ENCODE peak calls at places on chromosomes 2 and 18, in four cellular contexts. L is osteoblast, R is tibial artery, U is sigmoid colon. Y is an unnamed sample. For H3K4me1 and H3K36me3, the result is how much of the 10 kb centered on the place peaks cover.

GRCh38 chr18:31061945-31062344 is 19.4 kb upstream of the DSC3 start:
- DNase-seq in L (no peak), R (no peak), U (no peak), Y (no peak)

GRCh38 chr2:218129756-218130155 is 3.9 kb downstream of the CXCR2 start:
- DNase-seq in L (peak), R (no peak), U (no peak), Y (no peak)

GRCh38 chr2:39128919-39129391 is 8.1 kb upstream of the SOS1 start:
- DNase-seq in L (peak), R (no peak), U (no peak), Y (no peak)

GRCh38 chr18:23537274-23537673 is 34.0 kb downstream of the RMC1 start:
- DNase-seq in L (no peak), R (no peak), U (no peak), Y (no peak)

GRCh38 chr2:85342156-85342555 is 12.2 kb downstream of the RETSAT start:
- DNase-seq in L (no peak), R (no peak), U (no peak), Y (no peak)

GRCh38 chr2:85503611-85504433 is 35.1 kb upstream of the MAT2A start:
- DNase-seq in L (no peak), R (peak), U (no peak), Y (no peak)

GRCh38 chr18:62717059-62717849 is 1.9 kb downstream of the PHLPP1 start:
- DNase-seq in L (peak), R (no peak), U (no peak), Y (peak)

GRCh38 chr2:120425014-120425413 is 79.1 kb downstream of the INHBB start:
- DNase-seq in L (no peak), R (no peak), U (no peak), Y (no peak)

GRCh38 chr18:62324917-62325805 is at the start of gene TNFRSF11A:
- DNase-seq in L (no peak), R (no peak), U (no peak), Y (peak)

GRCh38 chr2:168920504-168921157 is 19.5 kb downstream of the G6PC2 start:
- DNase-seq in L (peak), R (no peak), U (no peak), Y (no peak)

GRCh38 chr18:52992041-52992440 is 652.0 kb downstream of the DCC start:
- DNase-seq in L (no peak), R (no peak), U (no peak), Y (no peak)

GRCh38 chr2:19568809-19569208 is 210.4 kb upstream of the OSR1 start:
- DNase-seq in L (no peak), R (no peak), U (no peak), Y (no peak)

GRCh38 chr2:73913414-73914054 is 13.1 kb upstream of the DGUOK start:
- DNase-seq in L (no peak), R (no peak), U (peak), Y (no peak)

GRCh38 chr2:172070936-172071335 is 14.4 kb upstream of the DLX1 start:
- DNase-seq in L (no peak), R (no peak), U (no peak), Y (no peak)

GRCh38 chr2:185947722-185948121 is 209.1 kb downstream of the FSIP2 start:
- DNase-seq in L (no peak), R (no peak), U (no peak), Y (no peak)

GRCh38 chr2:44936275-44936674 is 5.2 kb upstream of the SIX3 start:
- DNase-seq in L (no peak), R (no peak), U (no peak), Y (no peak)

GRCh38 chr2:44934024-44934423 is 7.5 kb upstream of the SIX3 start:
- DNase-seq in L (no peak), R (no peak), U (peak), Y (no peak)

GRCh38 chr2:44934521-44934961 is 7.0 kb upstream of the SIX3 start:
- DNase-seq in L (no peak), R (no peak), U (peak), Y (no peak)

GRCh38 chr2:44935854-44936185 is 5.7 kb upstream of the SIX3 start:
- DNase-seq in L (no peak), R (peak), U (no peak), Y (no peak)

GRCh38 chr2:44934962-44935853 is 6.3 kb upstream of the SIX3 start:
- DNase-seq in L (no peak), R (no peak), U (peak), Y (no peak)
- H3K4me1 ChIP-seq in L (under half), R (under half), U (under half), Y (under half)

GRCh38 chr2:143177081-143177786 is 48.0 kb downstream of the ARHGAP15 start:
- DNase-seq in L (no peak), R (no peak), U (no peak), Y (no peak)

GRCh38 chr2:143169105-143169504 is 39.9 kb downstream of the ARHGAP15 start:
- DNase-seq in L (no peak), R (no peak), U (no peak), Y (no peak)

GRCh38 chr2:143175435-143175834 is 46.2 kb downstream of the ARHGAP15 start:
- DNase-seq in L (no peak), R (no peak), U (no peak), Y (no peak)

GRCh38 chr2:143176606-143177005 is 47.4 kb downstream of the ARHGAP15 start:
- DNase-seq in L (no peak), R (no peak), U (no peak), Y (no peak)

DNA sequence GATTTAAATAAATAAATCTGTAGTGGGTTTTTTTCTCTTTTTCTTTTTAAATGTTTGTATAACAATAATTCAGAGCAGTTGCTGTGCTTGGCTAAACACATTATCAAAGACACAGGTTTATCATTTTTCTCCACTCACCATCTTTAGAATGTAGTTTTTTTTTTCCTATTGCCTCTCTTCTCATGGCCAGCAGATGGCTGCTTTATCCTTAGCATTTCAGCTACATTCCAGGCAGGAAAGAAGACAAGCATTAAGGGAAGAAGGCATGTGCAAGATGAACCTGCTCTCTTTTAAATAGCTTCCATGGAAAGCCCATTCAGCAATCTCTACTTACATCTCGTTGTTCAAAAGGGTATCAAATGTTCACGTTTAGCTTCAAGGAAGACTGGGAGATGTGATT is 42.6 kb downstream of the ARHGAP15 start:
- DNase-seq in L (no peak), R (no peak), U (no peak), Y (no peak)
- H3K27ac ChIP-seq in L (no peak), R (no peak), U (no peak), Y (no peak)

GRCh38 chr2:48512071-48512470 is 17.9 kb upstream of the STON1 start:
- DNase-seq in L (no peak), R (no peak), U (no peak), Y (no peak)
- H3K36me3 ChIP-seq in L (under half), R (under half), U (under half), Y (under half)

GRCh38 chr2:205358351-205358815 is 323.9 kb upstream of the NRP2 start:
- DNase-seq in L (no peak), R (no peak), U (no peak), Y (no peak)

GRCh38 chr2:205361272-205361671 is 321.0 kb upstream of the NRP2 start:
- DNase-seq in L (no peak), R (no peak), U (no peak), Y (no peak)

GRCh38 chr2:205352593-205352992 is 329.7 kb upstream of the NRP2 start:
- DNase-seq in L (peak), R (no peak), U (no peak), Y (no peak)

GRCh38 chr2:205361970-205362369 is 320.3 kb upstream of the NRP2 start:
- DNase-seq in L (no peak), R (no peak), U (no peak), Y (no peak)

GRCh38 chr2:205357732-205358131 is 324.6 kb upstream of the NRP2 start:
- DNase-seq in L (no peak), R (no peak), U (no peak), Y (no peak)
- H3K4me1 ChIP-seq in L (under half), R (under half), U (under half), Y (under half)

GRCh38 chr2:206056286-206056685 is 29.7 kb downstream of the INO80D start:
- DNase-seq in L (no peak), R (no peak), U (no peak), Y (no peak)
- H3K27ac ChIP-seq in L (no peak), R (no peak), U (no peak), Y (no peak)

DNA sequence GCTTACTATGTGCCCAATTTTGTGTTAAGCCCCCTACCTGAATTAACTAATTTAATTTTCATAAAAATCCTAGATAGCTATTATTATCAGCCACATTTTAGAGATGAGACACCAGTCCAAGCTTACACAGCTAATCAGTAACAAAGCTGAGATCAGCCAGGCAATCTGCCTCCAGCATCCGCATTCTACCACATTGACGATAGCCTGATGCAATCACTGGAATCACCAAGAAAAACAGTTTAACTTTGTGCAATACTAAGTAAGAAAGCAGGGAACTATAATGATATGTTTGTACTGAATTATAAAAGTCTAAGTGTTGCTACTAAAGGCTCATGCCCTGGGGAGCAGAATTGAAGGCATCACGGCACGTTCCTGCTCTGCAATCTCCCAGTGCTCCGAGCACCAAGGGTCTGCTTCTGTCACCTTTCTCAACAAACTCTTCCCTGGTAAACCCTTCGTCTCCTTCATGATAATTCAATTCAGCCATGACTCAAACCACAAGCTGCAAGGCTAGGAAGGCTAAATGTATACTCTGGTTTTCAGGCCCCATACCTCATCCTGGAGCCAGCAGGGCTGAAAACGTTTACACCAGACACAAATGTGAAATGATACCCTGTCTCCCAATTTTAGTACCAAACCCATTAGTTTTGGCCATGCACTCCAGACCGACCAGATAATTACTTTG is 19.4 kb downstream of the KANSL3 start:
- DNase-seq in L (peak), R (no peak), U (no peak), Y (no peak)
- H3K36me3 ChIP-seq in L (under half), R (under half), U (under half), Y (under half)

DNA sequence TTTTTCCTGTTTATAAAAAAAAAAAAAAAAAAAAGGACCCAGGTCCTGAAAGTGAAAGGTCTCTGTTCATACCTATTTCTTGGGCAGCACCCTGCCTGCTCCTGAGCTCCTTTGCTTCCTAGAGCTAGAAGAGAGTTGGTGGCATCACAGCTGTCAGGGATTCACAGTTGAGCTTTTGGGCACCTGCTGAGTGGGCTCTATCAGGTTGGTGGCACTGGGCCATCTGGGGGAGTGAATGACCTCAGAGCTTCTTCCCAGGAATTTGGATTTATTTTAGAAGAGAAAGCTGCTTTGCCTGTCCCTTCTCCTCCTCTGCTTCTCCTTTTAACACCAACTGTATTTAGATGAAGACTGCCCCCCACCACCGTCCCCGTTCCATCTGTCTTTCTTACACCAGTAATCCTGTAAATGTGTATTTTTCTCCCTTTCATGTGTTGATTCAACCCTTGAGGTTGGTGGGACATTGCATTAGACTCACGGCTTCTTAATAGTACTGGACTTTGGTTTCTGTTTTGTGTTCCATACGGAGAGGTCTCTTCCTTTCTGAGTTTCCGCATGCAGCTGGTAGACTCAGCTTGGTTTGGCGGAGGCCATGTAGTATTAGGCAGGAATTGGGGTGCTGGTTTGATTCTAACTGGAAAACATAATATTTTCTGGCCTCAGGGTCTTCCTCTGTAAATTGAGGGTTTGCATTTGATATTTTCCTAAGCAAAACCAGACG is 7.6 kb upstream of the MGAT5 start:
- DNase-seq in L (no peak), R (no peak), U (no peak), Y (no peak)
- H3K4me1 ChIP-seq in L (under half), R (under half), U (under half), Y (under half)

GRCh38 chr2:127485051-127485693 is 41.1 kb downstream of the IWS1 start:
- DNase-seq in L (peak), R (no peak), U (no peak), Y (no peak)
- H3K27ac ChIP-seq in L (no peak), R (no peak), U (no peak), Y (no peak)

GRCh38 chr2:205749078-205749477 is 66.8 kb downstream of the NRP2 start:
- DNase-seq in L (no peak), R (no peak), U (no peak), Y (no peak)

GRCh38 chr2:205752421-205752820 is 70.1 kb downstream of the NRP2 start:
- DNase-seq in L (no peak), R (no peak), U (no peak), Y (no peak)

GRCh38 chr2:205752924-205753323 is 70.6 kb downstream of the NRP2 start:
- DNase-seq in L (peak), R (no peak), U (no peak), Y (no peak)

GRCh38 chr2:205754285-205754923 is 72.1 kb downstream of the NRP2 start:
- DNase-seq in L (no peak), R (no peak), U (no peak), Y (no peak)

DNA sequence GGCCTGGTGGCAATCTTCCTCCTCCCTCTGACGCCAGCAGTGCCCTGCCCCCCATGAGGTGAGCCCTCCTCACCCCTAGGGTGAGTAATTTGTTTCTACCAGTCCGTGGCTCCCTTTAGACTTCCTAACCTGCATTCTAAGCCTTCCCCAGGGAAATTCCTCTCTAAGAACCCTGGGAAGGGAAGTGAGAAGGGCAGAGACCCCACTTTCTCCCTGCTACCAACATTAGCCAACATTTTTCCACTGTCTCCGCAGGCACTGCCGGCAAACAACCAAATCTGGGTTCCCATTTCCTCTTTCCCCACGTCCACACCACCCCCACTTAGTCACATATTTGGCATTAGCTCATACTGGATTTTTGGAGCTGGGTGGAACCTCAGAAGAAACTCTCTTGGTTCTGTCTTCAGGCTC is 69.3 kb downstream of the NRP2 start:
- DNase-seq in L (peak), R (no peak), U (no peak), Y (no peak)
- H3K36me3 ChIP-seq in L (half or more), R (under half), U (under half), Y (under half)